ENCODE peak calls at places on chromosomes 5 and 9, in seven cellular contexts. T, Z, L, K, I, V and P are unnamed samples.

GRCh38 chr5:149144637-149145036 is 3.3 kb downstream of the ABLIM3 start:
- DNase-seq in T (no peak), I (no peak), Z (no peak), V (no peak), L (no peak), K (no peak), P (no peak)

GRCh38 chr5:151126199-151126645 is 31.4 kb downstream of the ANXA6 start:
- DNase-seq in Z (peak), V (peak), T (no peak), K (peak), I (peak), L (peak), P (peak)

GRCh38 chr9:4985376-4986266 is 549 bp downstream of the JAK2 start:
- DNase-seq in Z (peak), K (peak), I (peak), L (peak), V (peak), T (no peak), P (peak)

GRCh38 chr9:34741628-34742027 is 31.7 kb upstream of the CCL21 start:
- DNase-seq in V (no peak), Z (peak), L (no peak), K (no peak), T (no peak), I (no peak), P (no peak)

GRCh38 chr9:128101690-128102089 is 25.8 kb downstream of the PTGES2 start:
- DNase-seq in K (no peak), I (no peak), L (no peak), Z (no peak), T (no peak), V (no peak), P (no peak)

GRCh38 chr9:89470239-89470638 is 27.7 kb downstream of the SEMA4D start:
- DNase-seq in K (no peak), I (no peak), V (no peak), T (no peak), Z (no peak), L (no peak), P (no peak)

GRCh38 chr5:122705876-122706275 is 69.0 kb upstream of the SNX2 start:
- DNase-seq in Z (no peak), L (no peak), I (no peak), T (no peak), K (no peak), V (no peak), P (no peak)

GRCh38 chr5:9335754-9336495 is 209.9 kb downstream of the SEMA5A start:
- DNase-seq in Z (no peak), V (no peak), L (no peak), I (no peak), K (no peak), T (no peak), P (no peak)

GRCh38 chr5:112735702-112736101 is 2.0 kb upstream of the APC start:
- DNase-seq in L (no peak), V (no peak), K (no peak), T (peak), Z (no peak), I (no peak), P (no peak)

GRCh38 chr9:127053057-127053821 is 69.2 kb downstream of the ANGPTL2 start:
- DNase-seq in Z (no peak), T (no peak), V (no peak), I (no peak), L (no peak), K (no peak), P (no peak)

GRCh38 chr5:148932355-148932935 is 106.0 kb downstream of the ADRB2 start:
- DNase-seq in I (no peak), T (no peak), V (no peak), L (no peak), Z (no peak), K (no peak), P (no peak)

GRCh38 chr5:147686421-147686820 is 96.1 kb downstream of the JAKMIP2 start:
- DNase-seq in K (no peak), T (no peak), Z (no peak), V (no peak), L (no peak), I (no peak), P (no peak)

GRCh38 chr5:1511651-1512540 is 11.9 kb downstream of the LPCAT1 start:
- DNase-seq in V (peak), I (peak), K (no peak), T (no peak), L (peak), Z (no peak), P (no peak)

GRCh38 chr9:136251264-136252115 is 5.9 kb upstream of the QSOX2 start:
- DNase-seq in K (no peak), I (no peak), Z (no peak), T (no peak), L (no peak), V (no peak), P (no peak)

GRCh38 chr5:178389796-178390195 is 157.2 kb upstream of the PHYKPL start:
- DNase-seq in I (no peak), Z (no peak), L (peak), V (no peak), K (no peak), T (no peak), P (no peak)

GRCh38 chr9:96156578-96156977 is 145.4 kb downstream of the HSD17B3 start:
- DNase-seq in L (peak), Z (no peak), I (no peak), V (no peak), T (no peak), K (no peak), P (no peak)

GRCh38 chr9:68947842-68948569 is 65.9 kb downstream of the PRKACG start:
- DNase-seq in V (no peak), Z (peak), K (no peak), T (no peak), L (no peak), I (no peak), P (no peak)

GRCh38 chr5:62354028-62354874 is 48.2 kb downstream of the KIF2A start:
- DNase-seq in L (peak), V (peak), I (peak), K (no peak), T (peak), Z (peak), P (peak)

GRCh38 chr5:60148356-60148755 is 254.8 kb upstream of the PDE4D start:
- DNase-seq in K (no peak), V (no peak), T (no peak), I (no peak), L (no peak), Z (no peak), P (no peak)

GRCh38 chr9:106450549-106450948 is 412.4 kb upstream of the ZNF462 start:
- DNase-seq in K (no peak), T (no peak), Z (no peak), V (no peak), I (no peak), L (no peak), P (no peak)

GRCh38 chr5:72133212-72133990 is 26.1 kb downstream of the MAP1B start:
- DNase-seq in T (no peak), V (peak), K (no peak), Z (no peak), L (no peak), I (no peak), P (no peak)

GRCh38 chr5:21831145-21831787 is 1021.9 kb downstream of the CDH12 start:
- DNase-seq in T (no peak), Z (no peak), I (peak), K (no peak), V (no peak), L (no peak), P (no peak)

GRCh38 chr9:28915256-28915930 is 1342.1 kb upstream of the C9orf72 start:
- DNase-seq in L (no peak), V (peak), Z (no peak), T (no peak), K (no peak), I (no peak), P (no peak)

GRCh38 chr5:131587541-131587940 is 47.5 kb downstream of the RAPGEF6 start:
- DNase-seq in L (no peak), K (no peak), I (no peak), V (peak), Z (no peak), T (no peak), P (no peak)

GRCh38 chr9:129748249-129748648 is 4.6 kb downstream of the PTGES start:
- DNase-seq in Z (no peak), L (no peak), K (no peak), T (no peak), V (no peak), I (no peak), P (no peak)

GRCh38 chr5:138978085-138978484 is 103.0 kb upstream of the LRRTM2 start:
- DNase-seq in L (no peak), I (no peak), K (no peak), Z (no peak), T (no peak), V (peak), P (no peak)

GRCh38 chr5:10073705-10074104 is 176.0 kb downstream of the ATPSCKMT start:
- DNase-seq in K (no peak), I (no peak), Z (peak), V (no peak), T (no peak), L (no peak), P (no peak)

GRCh38 chr9:136791466-136792276 is 527 bp downstream of the TMEM141 start:
- DNase-seq in L (peak), I (no peak), V (peak), K (peak), T (no peak), Z (peak), P (peak)

GRCh38 chr5:1834721-1835425 is 33.7 kb downstream of the NDUFS6 start:
- DNase-seq in V (no peak), I (no peak), T (no peak), Z (no peak), L (peak), K (no peak), P (no peak)

GRCh38 chr5:7844901-7845300 is 6.0 kb downstream of the CFAP90 start:
- DNase-seq in V (no peak), T (no peak), I (no peak), Z (no peak), L (no peak), K (no peak), P (no peak)

GRCh38 chr9:131854906-131855504 is 115.1 kb upstream of the RAPGEF1 start:
- DNase-seq in I (no peak), V (no peak), Z (no peak), T (peak), L (no peak), K (no peak), P (no peak)

GRCh38 chr5:125485003-125485641 is 738.7 kb upstream of the ZNF608 start:
- DNase-seq in Z (no peak), I (no peak), T (peak), L (peak), V (peak), K (no peak), P (no peak)

GRCh38 chr9:135523521-135524129 is 2.4 kb downstream of the LCN1 start:
- DNase-seq in K (no peak), V (no peak), T (no peak), Z (no peak), L (no peak), I (no peak), P (no peak)

GRCh38 chr9:3271581-3271980 is 254.2 kb downstream of the RFX3 start:
- DNase-seq in L (peak), K (no peak), V (no peak), T (no peak), Z (no peak), I (no peak), P (no peak)